ENCODE peak calls at places on chromosomes 11 and 22, in nine cellular contexts. V, O, I, P, Z, R, G, K and J are unnamed samples.

GRCh38 chr11:111833524-111833923 is 37.9 kb downstream of the ALG9 start:
- DNase-seq in O (no peak), K (no peak), P (no peak), G (no peak), I (no peak), R (no peak), V (no peak), Z (peak), J (no peak)

GRCh38 chr22:36950797-36951590 is 37.6 kb downstream of the CSF2RB start:
- DNase-seq in G (no peak), P (no peak), O (no peak), I (no peak), R (no peak), K (no peak), Z (no peak), V (no peak), J (no peak)

GRCh38 chr11:7030836-7031235 is 10.6 kb downstream of the NLRP14 start:
- DNase-seq in I (no peak), O (no peak), G (no peak), R (no peak), Z (no peak), V (no peak), P (no peak), K (no peak), J (no peak)

GRCh38 chr11:34809191-34810106 is 106.7 kb downstream of the APIP start:
- DNase-seq in R (no peak), P (no peak), Z (peak), G (no peak), O (no peak), V (no peak), I (no peak), K (no peak), J (no peak)

GRCh38 chr11:78290293-78291176 is 101.8 kb downstream of the USP35 start:
- DNase-seq in R (peak), G (no peak), K (no peak), V (no peak), Z (peak), O (no peak), I (no peak), P (peak), J (no peak)

GRCh38 chr11:87125257-87125656 is 87.5 kb downstream of the TMEM135 start:
- DNase-seq in Z (peak), V (no peak), R (no peak), G (no peak), P (no peak), K (no peak), I (no peak), O (no peak), J (no peak)

GRCh38 chr11:94954753-94955152 is 18.6 kb downstream of the CWC15 start:
- DNase-seq in O (no peak), V (no peak), R (no peak), I (no peak), G (no peak), Z (no peak), P (no peak), K (no peak), J (no peak)

GRCh38 chr11:33733978-33734377 is 2.2 kb downstream of the CD59 start:
- DNase-seq in K (no peak), O (no peak), V (no peak), G (no peak), R (no peak), P (no peak), I (no peak), Z (peak), J (no peak)

GRCh38 chr11:112769170-112769569 is 192.1 kb upstream of the NCAM1 start:
- DNase-seq in I (no peak), Z (no peak), G (no peak), R (no peak), V (no peak), O (no peak), K (no peak), P (no peak), J (no peak)

GRCh38 chr11:46832511-46833214 is 13.4 kb downstream of the CKAP5 start:
- DNase-seq in Z (no peak), V (no peak), P (no peak), K (no peak), O (no peak), R (no peak), I (no peak), G (no peak), J (no peak)

GRCh38 chr22:44640618-44641155 is 61.3 kb upstream of the PRR5 start:
- DNase-seq in I (no peak), R (no peak), Z (no peak), G (no peak), O (no peak), K (peak), P (no peak), V (no peak), J (no peak)

GRCh38 chr11:18294862-18295261 is 27.1 kb downstream of the HPS5 start:
- DNase-seq in R (no peak), P (no peak), V (no peak), G (no peak), Z (no peak), O (no peak), I (no peak), K (no peak), J (peak)

GRCh38 chr11:67245046-67245445 is 21.2 kb upstream of the GRK2 start:
- DNase-seq in Z (no peak), P (no peak), R (no peak), V (no peak), O (no peak), G (no peak), I (no peak), K (no peak), J (no peak)

GRCh38 chr11:103175461-103176129 is 66.4 kb downstream of the DYNC2H1 start:
- DNase-seq in P (no peak), K (no peak), I (no peak), Z (no peak), G (no peak), R (no peak), V (no peak), O (no peak), J (no peak)

GRCh38 chr11:17472467-17472866 is 4.2 kb downstream of the ABCC8 start:
- DNase-seq in K (no peak), Z (no peak), V (no peak), I (no peak), P (no peak), O (no peak), G (no peak), R (no peak), J (no peak)

GRCh38 chr11:44596541-44597276 is 31.2 kb downstream of the CD82 start:
- DNase-seq in O (no peak), V (no peak), I (no peak), P (peak), K (no peak), R (no peak), G (no peak), Z (no peak), J (no peak)

GRCh38 chr22:27318516-27318915 is 483.0 kb downstream of the MN1 start:
- DNase-seq in Z (peak), P (peak), K (no peak), R (peak), V (peak), I (peak), G (no peak), O (no peak), J (no peak)

GRCh38 chr11:134939905-134940304 is 527.9 kb upstream of the B3GAT1 start:
- DNase-seq in V (peak), O (no peak), G (no peak), R (no peak), K (no peak), Z (no peak), I (no peak), P (no peak), J (no peak)

GRCh38 chr11:94153320-94153719 is 24.7 kb downstream of the PANX1 start:
- DNase-seq in I (no peak), V (no peak), O (peak), R (no peak), P (no peak), Z (no peak), G (no peak), K (no peak), J (no peak)

GRCh38 chr22:39221999-39222686 is 22.6 kb downstream of the PDGFB start:
- DNase-seq in V (no peak), G (no peak), Z (no peak), K (peak), P (no peak), I (no peak), R (no peak), O (no peak), J (no peak)

GRCh38 chr22:37808294-37808657 is 542 bp downstream of the GCAT start:
- DNase-seq in Z (peak), P (no peak), G (no peak), V (no peak), R (no peak), K (no peak), O (peak), I (no peak), J (no peak)

GRCh38 chr11:72814831-72815618 is 814 bp downstream of the ATG16L2 start:
- DNase-seq in I (peak), Z (peak), R (peak), P (peak), O (peak), V (no peak), K (peak), G (no peak), J (no peak)

GRCh38 chr11:61362542-61362875 is 335 bp downstream of the TMEM138 start:
- DNase-seq in V (no peak), P (peak), G (no peak), Z (peak), I (peak), R (no peak), O (peak), K (no peak), J (no peak)

GRCh38 chr11:69445131-69445470 is 36.4 kb upstream of the LINC01488 start:
- DNase-seq in R (no peak), K (peak), P (no peak), Z (no peak), I (no peak), G (no peak), O (no peak), V (peak), J (no peak)
- H3K4me3 ChIP-seq in R (no peak), K (no peak), P (no peak), Z (no peak), I (no peak), G (no peak), O (no peak), V (no peak), J (no peak)

GRCh38 chr11:77113382-77114088 is 10.9 kb downstream of the OMP start:
- DNase-seq in G (no peak), I (no peak), P (peak), Z (peak), K (no peak), O (peak), V (no peak), R (no peak), J (no peak)

GRCh38 chr11:77114089-77114463 is 11.4 kb downstream of the OMP start:
- DNase-seq in G (no peak), I (no peak), Z (no peak), O (no peak), R (no peak), V (no peak), K (no peak), P (no peak), J (no peak)

GRCh38 chr11:77115956-77116355 is 12.1 kb upstream of the MYO7A start:
- DNase-seq in O (no peak), R (no peak), P (no peak), K (no peak), Z (no peak), G (no peak), V (no peak), I (no peak), J (no peak)

GRCh38 chr11:77117485-77117884 is 10.6 kb upstream of the MYO7A start:
- DNase-seq in I (no peak), O (no peak), Z (no peak), R (no peak), V (no peak), P (no peak), K (no peak), G (no peak), J (no peak)

GRCh38 chr11:77115181-77115611 is 12.6 kb downstream of the OMP start:
- DNase-seq in K (no peak), R (no peak), O (no peak), V (no peak), Z (no peak), G (no peak), I (no peak), P (no peak), J (no peak)
- TF ChIP-seq CTCF in K (no peak), R (peak), O (no peak), V (no peak), Z (peak), G (no peak), I (no peak), P (peak), J (peak)

GRCh38 chr11:9230291-9230690 is 34.9 kb downstream of the DENND5A start:
- DNase-seq in I (no peak), K (no peak), V (no peak), R (no peak), Z (no peak), P (no peak), G (no peak), O (no peak), J (no peak)

GRCh38 chr11:9228086-9228485 is 37.1 kb downstream of the DENND5A start:
- DNase-seq in O (no peak), V (no peak), P (no peak), R (no peak), K (no peak), I (no peak), G (no peak), Z (no peak), J (no peak)

GRCh38 chr11:9232482-9232881 is 32.7 kb downstream of the DENND5A start:
- DNase-seq in R (no peak), V (no peak), Z (no peak), O (no peak), P (no peak), G (no peak), K (no peak), I (no peak), J (no peak)

GRCh38 chr11:9226514-9226913 is 38.6 kb downstream of the DENND5A start:
- DNase-seq in R (no peak), V (no peak), O (no peak), P (no peak), K (no peak), G (no peak), I (no peak), Z (no peak), J (no peak)

DNA sequence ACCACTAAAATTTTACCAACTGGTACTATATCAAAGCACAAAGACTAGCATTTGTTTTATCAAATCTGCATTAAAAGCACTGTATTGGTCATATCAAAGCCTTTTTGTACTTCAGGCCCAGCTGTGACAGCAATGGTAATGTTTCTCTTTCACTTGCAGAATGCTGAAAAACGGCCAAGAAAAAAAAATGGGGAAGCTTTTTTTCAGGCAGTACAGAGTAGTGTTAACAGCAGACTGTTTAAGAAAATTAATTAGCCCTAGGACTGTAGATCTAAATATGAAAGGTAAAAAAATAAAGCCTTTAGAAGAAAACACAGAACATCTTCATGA is 33.3 kb downstream of the DENND5A start:
- DNase-seq in G (no peak), K (no peak), P (no peak), I (no peak), V (no peak), O (peak), R (no peak), Z (peak), J (no peak)
- H3K4me3 ChIP-seq in G (no peak), K (peak), P (no peak), I (no peak), V (no peak), O (no peak), R (no peak), Z (peak), J (no peak)

GRCh38 chr22:46762238-46763050 is at the start of gene TBC1D22A:
- DNase-seq in K (peak), R (peak), V (peak), G (peak), I (peak), P (peak), O (peak), Z (peak), J (peak)
- TF ChIP-seq CTCF in K (peak), R (no peak), V (no peak), G (no peak), I (no peak), P (no peak), O (no peak), Z (no peak), J (no peak)

GRCh38 chr11:110711448-110711775 is 825 bp downstream of the ARHGAP20 start:
- DNase-seq in K (no peak), O (no peak), R (no peak), G (no peak), P (no peak), Z (no peak), I (no peak), V (no peak), J (no peak)

GRCh38 chr11:110712643-110713468 is 619 bp upstream of the ARHGAP20 start:
- DNase-seq in R (peak), I (peak), V (peak), O (peak), Z (peak), K (no peak), G (peak), P (no peak), J (no peak)

GRCh38 chr11:110713469-110713776 is 1.2 kb upstream of the ARHGAP20 start:
- DNase-seq in O (no peak), V (no peak), G (no peak), R (no peak), P (no peak), Z (no peak), I (no peak), K (no peak), J (no peak)

GRCh38 chr11:110711776-110712642 is at the start of gene ARHGAP20:
- DNase-seq in Z (peak), O (peak), V (peak), P (no peak), K (peak), G (peak), I (peak), R (peak), J (no peak)

GRCh38 chr11:110710520-110711381 is 1.5 kb downstream of the ARHGAP20 start:
- DNase-seq in V (peak), G (peak), R (no peak), P (no peak), I (peak), K (peak), O (peak), Z (peak), J (no peak)
- H3K4me3 ChIP-seq in V (peak), G (peak), R (peak), P (no peak), I (peak), K (peak), O (no peak), Z (peak), J (no peak)

DNA sequence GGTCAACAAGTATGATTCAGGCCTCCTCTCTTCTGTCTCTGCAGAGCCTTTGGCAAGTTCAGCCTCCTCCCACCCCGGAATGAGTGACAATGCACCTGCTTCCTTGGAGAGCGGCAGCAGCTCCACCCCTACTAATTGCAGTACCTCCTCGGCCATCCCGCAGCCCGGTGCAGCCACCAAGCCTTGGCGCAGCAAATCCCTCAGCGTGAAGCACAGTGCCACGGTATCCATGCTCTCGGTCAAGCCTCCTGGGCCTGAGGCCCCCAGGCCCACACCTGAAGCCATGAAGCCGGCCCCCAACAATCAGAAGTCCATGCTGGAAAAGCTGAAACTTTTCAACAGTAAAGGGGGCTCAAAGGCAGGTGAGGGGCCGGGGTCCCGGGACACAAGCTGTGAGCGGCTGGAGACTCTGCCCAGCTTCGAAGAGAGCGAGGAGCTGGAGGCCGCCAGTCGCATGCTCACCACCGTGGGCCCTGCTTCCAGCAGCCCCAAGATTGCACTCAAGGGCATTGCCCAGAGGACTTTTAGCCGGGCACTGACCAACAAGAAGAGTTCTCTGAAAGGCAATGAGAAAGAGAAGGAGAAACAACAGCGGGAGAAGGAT is 220.6 kb downstream of the NAV2 start:
- DNase-seq in R (no peak), V (no peak), G (no peak), P (no peak), O (no peak), K (no peak), I (no peak), Z (no peak), J (no peak)
- TF ChIP-seq CTCF in R (no peak), V (no peak), G (no peak), P (no peak), O (no peak), K (no peak), I (no peak), Z (no peak), J (no peak)

GRCh38 chr11:2136952-2137201 is 2.3 kb downstream of the IGF2 start:
- DNase-seq in G (no peak), I (no peak), K (no peak), O (no peak), R (no peak), Z (no peak), P (no peak), V (no peak), J (no peak)

GRCh38 chr11:2135018-2135569 is 4.1 kb downstream of the IGF2 start:
- DNase-seq in V (peak), Z (no peak), K (no peak), I (no peak), O (no peak), P (no peak), G (no peak), R (no peak), J (no peak)

GRCh38 chr11:2134022-2135010 is 4.9 kb downstream of the IGF2 start:
- DNase-seq in V (peak), Z (no peak), G (no peak), I (no peak), O (no peak), R (no peak), K (no peak), P (no peak), J (no peak)

GRCh38 chr11:2136209-2136951 is 2.8 kb downstream of the IGF2 start:
- DNase-seq in O (no peak), K (no peak), R (no peak), Z (no peak), V (peak), P (no peak), G (no peak), I (no peak), J (no peak)

GRCh38 chr11:2135648-2136201 is 3.5 kb downstream of the IGF2 start:
- DNase-seq in K (no peak), O (no peak), I (no peak), P (no peak), G (no peak), V (peak), R (no peak), Z (no peak), J (no peak)
- H3K4me3 ChIP-seq in K (no peak), O (no peak), I (no peak), P (no peak), G (no peak), V (no peak), R (no peak), Z (no peak), J (no peak)

GRCh38 chr11:118938491-118939411 is 13.0 kb upstream of the BCL9L start:
- DNase-seq in Z (peak), P (no peak), G (no peak), O (no peak), K (no peak), I (no peak), R (no peak), V (no peak), J (no peak)

GRCh38 chr11:118939412-118939915 is 13.7 kb upstream of the BCL9L start:
- DNase-seq in Z (no peak), K (no peak), P (no peak), O (no peak), R (no peak), G (no peak), I (no peak), V (no peak), J (no peak)

GRCh38 chr11:118935381-118935780 is 9.7 kb upstream of the BCL9L start:
- DNase-seq in P (no peak), I (no peak), G (no peak), V (no peak), R (no peak), K (no peak), O (no peak), Z (no peak), J (no peak)

DNA sequence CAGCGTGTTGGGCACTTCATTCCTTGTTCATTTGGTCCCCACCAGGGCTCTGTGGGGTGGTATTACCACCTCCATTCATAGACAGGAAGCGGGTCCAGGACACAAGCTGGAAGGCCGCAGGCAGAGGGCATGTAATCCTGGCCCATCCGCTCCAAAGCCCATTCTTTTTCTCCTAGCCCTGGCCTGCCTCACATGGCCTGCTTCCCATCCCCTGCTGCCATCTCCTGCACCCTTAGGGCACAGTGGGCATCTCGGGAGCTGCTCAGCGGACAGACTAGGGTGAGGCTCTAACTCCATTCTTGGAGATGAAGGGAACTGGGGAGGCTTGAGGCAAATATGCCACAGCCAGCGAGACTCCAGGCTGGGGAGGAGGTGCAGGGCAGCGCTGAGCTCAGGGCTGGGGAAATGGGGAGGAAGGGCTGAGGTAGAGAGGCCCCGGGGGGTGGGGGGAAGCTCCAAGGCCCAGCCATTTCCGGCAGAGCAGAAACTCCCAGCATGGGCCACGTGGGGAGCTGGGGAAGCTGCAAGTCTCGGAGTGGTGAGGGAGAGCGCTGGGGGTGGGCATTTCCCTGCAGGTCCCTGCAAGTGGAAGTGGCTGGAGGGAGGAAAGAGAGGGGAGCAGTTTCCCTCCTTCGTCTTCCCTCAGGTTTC is 14.3 kb upstream of the BCL9L start:
- DNase-seq in P (peak), O (no peak), K (peak), V (peak), I (no peak), Z (peak), G (no peak), R (no peak), J (no peak)
- TF ChIP-seq CTCF in P (no peak), O (no peak), K (no peak), V (no peak), I (no peak), Z (no peak), G (no peak), R (no peak), J (no peak)